ENCODE peak calls at places on chromosomes 12 and 14, in five cellular contexts. G, M, I, V and F are unnamed samples.

GRCh38 chr12:64796205-64796845 is 28.1 kb upstream of the TBC1D30 start:
- DNase-seq in G (no peak), V (no peak), I (peak), M (peak), F (no peak)

GRCh38 chr12:90832427-90832826 is 122.5 kb downstream of the CCER1 start:
- DNase-seq in I (no peak), V (no peak), M (no peak), G (no peak), F (no peak)

GRCh38 chr12:49279706-49280159 is 14.9 kb downstream of the TUBA1C start:
- DNase-seq in M (no peak), G (peak), V (no peak), I (no peak), F (no peak)

GRCh38 chr12:132614861-132615578 is 3.6 kb upstream of the P2RX2 start:
- DNase-seq in M (peak), I (peak), V (peak), G (peak), F (peak)

GRCh38 chr12:38745601-38746000 is 159.8 kb downstream of the CPNE8 start:
- DNase-seq in G (no peak), I (no peak), M (no peak), V (no peak), F (no peak)

GRCh38 chr12:124837958-124838803 is 25.5 kb downstream of the SCARB1 start:
- DNase-seq in G (no peak), I (peak), V (no peak), M (peak), F (no peak)

GRCh38 chr12:65619018-65619417 is 205.3 kb upstream of the HMGA2 start:
- DNase-seq in V (no peak), M (no peak), G (no peak), I (no peak), F (no peak)

GRCh38 chr14:100558966-100559365 is 28.3 kb downstream of the BEGAIN start:
- DNase-seq in M (no peak), V (no peak), G (no peak), I (no peak), F (no peak)

GRCh38 chr12:122871851-122872785 is 23.8 kb downstream of the VPS37B start:
- DNase-seq in V (peak), I (peak), G (peak), M (peak), F (peak)

DNA sequence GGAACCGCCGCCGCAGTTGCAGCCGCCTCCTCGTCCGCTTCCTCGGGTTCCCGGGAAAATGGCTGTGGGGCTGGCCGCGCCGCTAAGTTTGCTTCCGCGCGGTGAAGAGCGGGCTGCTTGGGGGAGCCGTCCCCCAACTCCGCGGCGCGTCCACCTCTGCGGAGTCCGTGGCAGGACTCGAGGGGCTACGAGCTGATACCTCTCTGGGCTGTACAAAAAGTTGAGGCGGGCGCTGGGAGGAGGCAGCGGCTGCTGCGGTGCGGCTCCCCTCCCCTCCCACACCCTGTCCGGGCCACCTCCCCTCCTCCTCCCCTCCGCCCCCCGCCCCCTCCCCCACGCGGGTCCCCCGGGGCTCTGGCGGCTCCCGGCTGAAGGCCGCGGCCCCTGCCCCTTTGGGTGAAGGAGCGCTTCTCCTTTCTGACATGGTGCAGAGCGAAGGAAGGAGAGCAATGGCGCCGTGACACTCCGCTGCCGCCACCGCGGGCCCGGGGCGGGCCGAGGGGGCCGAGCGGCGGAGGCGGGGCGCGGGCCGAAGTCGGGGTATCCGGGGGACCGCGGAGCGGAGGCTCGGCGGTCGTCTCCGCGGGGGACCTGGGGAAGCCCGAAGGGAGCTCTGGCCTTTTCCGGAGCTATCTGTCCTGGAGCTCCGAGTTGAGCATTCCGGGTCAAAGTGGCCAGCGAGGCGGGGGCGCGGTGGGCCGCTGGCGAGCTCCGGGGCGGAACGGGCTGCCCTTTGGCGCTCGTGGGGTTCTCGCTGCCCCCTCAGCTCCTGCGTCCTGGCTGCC is 717 bp downstream of the ARID4A start:
- DNase-seq in M (no peak), G (peak), I (peak), V (no peak), F (peak)
- H3K4me3 ChIP-seq in M (peak), G (peak), I (peak), V (peak), F (peak)

GRCh38 chr12:9034095-9034494 is 44.7 kb downstream of the KLRG1 start:
- DNase-seq in G (no peak), I (no peak), V (no peak), M (no peak), F (no peak)
- H3K4me3 ChIP-seq in G (no peak), I (no peak), V (no peak), M (no peak), F (no peak)

GRCh38 chr12:94426049-94426448 is 33.6 kb downstream of the CEP83 start:
- DNase-seq in M (no peak), G (no peak), I (no peak), V (no peak), F (no peak)

GRCh38 chr12:94429633-94430032 is 30.0 kb downstream of the CEP83 start:
- DNase-seq in M (peak), V (no peak), G (no peak), I (no peak), F (no peak)

GRCh38 chr12:94427520-94428381 is 31.9 kb downstream of the CEP83 start:
- DNase-seq in G (no peak), M (peak), I (no peak), V (no peak), F (no peak)

GRCh38 chr12:94430304-94430703 is 29.4 kb downstream of the CEP83 start:
- DNase-seq in V (no peak), G (no peak), M (no peak), I (no peak), F (no peak)

DNA sequence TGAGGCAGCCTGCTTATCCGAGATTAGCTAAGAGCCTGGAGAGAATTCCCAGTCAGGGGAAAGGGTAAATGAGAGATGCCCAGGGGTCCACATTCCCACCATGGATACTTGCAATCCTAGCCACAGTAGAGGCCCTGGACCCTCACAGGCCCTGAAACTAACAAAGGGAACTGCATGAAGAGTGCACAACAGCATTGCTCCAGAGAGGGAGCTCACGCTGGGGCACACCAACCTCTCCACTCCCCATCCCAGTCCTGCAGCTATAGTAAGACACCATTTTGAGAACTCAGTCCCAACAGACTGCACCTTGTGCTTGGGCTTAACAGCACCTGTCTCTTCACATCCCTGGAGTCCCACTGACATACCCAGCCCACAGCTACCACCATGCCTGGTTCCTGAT is 30.5 kb downstream of the CEP83 start:
- DNase-seq in V (no peak), I (no peak), G (no peak), M (no peak), F (no peak)
- H3K4me3 ChIP-seq in V (no peak), I (no peak), G (no peak), M (no peak), F (no peak)

GRCh38 chr12:1576410-1577240 is 17.8 kb downstream of the FBXL14 start:
- DNase-seq in V (no peak), G (no peak), M (peak), I (no peak), F (no peak)
- H3K4me3 ChIP-seq in V (peak), G (peak), M (peak), I (peak), F (peak)

GRCh38 chr12:53971129-53971528 is 1.8 kb upstream of the HOXC11 start:
- DNase-seq in M (no peak), I (no peak), G (no peak), V (no peak), F (no peak)

GRCh38 chr12:53972722-53973092 is 219 bp upstream of the HOXC11 start:
- DNase-seq in V (no peak), G (no peak), I (no peak), M (no peak), F (no peak)

GRCh38 chr12:53973093-53974042 is at the start of gene HOXC11:
- DNase-seq in I (no peak), V (no peak), G (no peak), M (no peak), F (no peak)

GRCh38 chr12:53971686-53972085 is 1.2 kb upstream of the HOXC11 start:
- DNase-seq in G (no peak), I (no peak), M (no peak), V (no peak), F (no peak)

DNA sequence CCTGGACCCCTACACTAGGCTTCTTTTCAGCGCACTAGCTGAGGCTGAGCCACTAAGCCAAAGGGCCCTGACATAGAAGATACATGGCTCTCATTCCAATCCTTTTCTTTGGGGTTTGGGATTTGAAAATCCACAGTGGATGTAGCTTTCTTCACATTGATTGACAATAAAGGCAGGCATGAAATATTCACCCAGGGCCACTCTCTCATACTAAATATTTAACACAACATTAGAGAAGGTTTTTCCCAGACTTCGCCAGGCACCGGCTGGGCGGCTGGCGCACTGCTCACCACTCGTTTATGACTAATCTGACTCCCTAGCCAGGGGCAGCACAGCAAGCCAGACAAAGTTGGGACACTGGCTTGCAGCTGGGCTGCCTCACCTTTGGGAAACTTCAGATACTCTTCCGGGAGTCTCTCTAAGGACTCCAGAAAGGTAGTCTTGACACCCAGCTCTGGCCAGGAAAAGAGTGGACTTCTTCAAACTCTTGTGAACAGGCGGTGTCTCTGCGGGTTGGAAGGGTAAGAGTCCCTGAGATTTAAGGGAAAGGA is 699 bp upstream of the HOXC11 start:
- DNase-seq in M (peak), I (no peak), G (no peak), V (no peak), F (no peak)
- H3K4me3 ChIP-seq in M (no peak), I (no peak), G (no peak), V (peak), F (no peak)